ENCODE peak calls at places on chromosomes 13 and 19, in seven cellular contexts. U is testis, S is heart right ventricle, C is BE2C, D is GM12878, N is MCF 10A, G is left ventricle myocardium inferior. L is an unnamed sample.

GRCh38 chr13:46489586-46490023 is 63.4 kb upstream of the LRCH1 start:
- DNase-seq in U (no peak), S (no peak), C (no peak), D (no peak), N (peak; percentile 96), G (no peak), L (no peak)

GRCh38 chr19:1252221-1252817 is 3.9 kb downstream of the MIDN start:
- DNase-seq in U (peak; percentile 83), S (peak; percentile 91), C (peak; percentile 64), D (no peak), N (peak; percentile 99), G (peak; percentile 90), L (no peak)

GRCh38 chr19:7109678-7110289 is 40.3 kb downstream of the ZNF557 start:
- DNase-seq in U (peak; percentile 29), S (no peak), C (no peak), D (no peak), N (no peak), G (no peak), L (no peak)

GRCh38 chr19:55086730-55087541 is 11.3 kb downstream of the EPS8L1 start:
- DNase-seq in U (peak; percentile 93), S (peak; percentile 97), C (peak; percentile 97), D (no peak), N (no peak), G (peak; percentile 96), L (peak; percentile 80)

GRCh38 chr13:110158201-110158600 is 148.8 kb downstream of the COL4A1 start:
- DNase-seq in U (no peak), S (no peak), C (no peak), D (no peak), N (no peak), G (no peak), L (no peak)

GRCh38 chr13:82480415-82480814 is 1401.9 kb downstream of the SLITRK1 start:
- DNase-seq in U (no peak), S (no peak), C (no peak), D (no peak), N (no peak), G (no peak), L (no peak)

GRCh38 chr13:43797869-43798268 is 11.1 kb upstream of the ENOX1 start:
- DNase-seq in U (no peak), S (no peak), C (no peak), D (no peak), N (no peak), G (no peak), L (no peak)

GRCh38 chr19:4678881-4679379 is 8.8 kb upstream of the MYDGF start:
- DNase-seq in U (peak; percentile 69), S (no peak), C (peak; percentile 68), D (no peak), N (no peak), G (no peak), L (no peak)

GRCh38 chr13:75603038-75603437 is 33.1 kb upstream of the LMO7 start:
- DNase-seq in U (no peak), S (no peak), C (no peak), D (no peak), N (no peak), G (no peak), L (no peak)

GRCh38 chr19:5925830-5926459 is 11.9 kb downstream of the CAPS start:
- DNase-seq in U (no peak), S (no peak), C (no peak), D (no peak), N (no peak), G (no peak), L (no peak)

GRCh38 chr19:11448410-11448809 is 13.0 kb downstream of the PRKCSH start:
- DNase-seq in U (no peak), S (no peak), C (no peak), D (no peak), N (no peak), G (no peak), L (no peak)

GRCh38 chr19:340620-341385 is 3.8 kb downstream of the MIER2 start:
- DNase-seq in U (no peak), S (no peak), C (no peak), D (no peak), N (no peak), G (no peak), L (no peak)

GRCh38 chr13:43544011-43544410 is 242.8 kb downstream of the ENOX1 start:
- DNase-seq in U (no peak), S (no peak), C (no peak), D (no peak), N (peak; percentile 35), G (no peak), L (no peak)

GRCh38 chr13:48862572-48862971 is 113.1 kb upstream of the FNDC3A start:
- DNase-seq in U (no peak), S (no peak), C (no peak), D (no peak), N (peak; percentile 12), G (no peak), L (no peak)

GRCh38 chr13:113601166-113602070 is 16.9 kb downstream of the TFDP1 start:
- DNase-seq in U (no peak), S (no peak), C (no peak), D (no peak), N (no peak), G (no peak), L (no peak)

GRCh38 chr19:17215125-17215971 is at the start of gene USE1:
- DNase-seq in U (peak; percentile 94), S (peak; percentile 92), C (peak; percentile 90), D (peak; percentile 63), N (peak; percentile 95), G (peak; percentile 91), L (peak; percentile 93)

GRCh38 chr19:40283414-40284250 is 1.5 kb downstream of the AKT2 start:
- DNase-seq in U (no peak), S (no peak), C (no peak), D (no peak), N (no peak), G (no peak), L (no peak)

GRCh38 chr19:5480427-5480836 is 25.2 kb downstream of the ZNRF4 start:
- DNase-seq in U (no peak), S (no peak), C (peak; percentile 43), D (no peak), N (peak; percentile 49), G (no peak), L (peak; percentile 70)

GRCh38 chr13:66578305-66578704 is 651.8 kb downstream of the PCDH9 start:
- DNase-seq in U (no peak), S (no peak), C (no peak), D (no peak), N (no peak), G (no peak), L (no peak)

GRCh38 chr13:44311011-44311481 is 62.6 kb upstream of the SERP2 start:
- DNase-seq in U (no peak), S (no peak), C (no peak), D (no peak), N (peak; percentile 97), G (no peak), L (no peak)

GRCh38 chr13:101575591-101575990 is 123.1 kb downstream of the ITGBL1 start:
- DNase-seq in U (no peak), S (no peak), C (no peak), D (no peak), N (peak; percentile 22), G (no peak), L (no peak)

GRCh38 chr13:110322126-110322827 is 15.2 kb downstream of the COL4A2 start:
- DNase-seq in U (no peak), S (no peak), C (no peak), D (no peak), N (no peak), G (no peak), L (no peak)

GRCh38 chr19:11180346-11180745 is 17.0 kb downstream of the KANK2 start:
- DNase-seq in U (no peak), S (no peak), C (no peak), D (no peak), N (no peak), G (no peak), L (no peak)

GRCh38 chr13:61508936-61509335 is 93.3 kb upstream of the PCDH20 start:
- DNase-seq in U (no peak), S (no peak), C (no peak), D (no peak), N (no peak), G (no peak), L (no peak)
- TF ChIP-seq CTCF in U (no peak), S (no peak), C (no peak), D (no peak), N (no peak), G (no peak), L (no peak)

GRCh38 chr19:18476507-18477041 is 38.6 kb upstream of the ISYNA1 start:
- DNase-seq in U (no peak), S (no peak), C (no peak), D (no peak), N (no peak), G (no peak), L (no peak)

GRCh38 chr19:18475762-18476331 is 37.9 kb upstream of the ISYNA1 start:
- DNase-seq in U (no peak), S (no peak), C (no peak), D (no peak), N (no peak), G (no peak), L (no peak)

GRCh38 chr19:18478545-18479311 is 40.8 kb upstream of the ISYNA1 start:
- DNase-seq in U (peak; percentile 56), S (peak; percentile 80), C (peak; percentile 51), D (peak; percentile 51), N (peak; percentile 94), G (peak; percentile 82), L (peak; percentile 91)

GRCh38 chr19:18477974-18478373 is 40.0 kb upstream of the ISYNA1 start:
- DNase-seq in U (no peak), S (no peak), C (no peak), D (no peak), N (no peak), G (no peak), L (no peak)

DNA sequence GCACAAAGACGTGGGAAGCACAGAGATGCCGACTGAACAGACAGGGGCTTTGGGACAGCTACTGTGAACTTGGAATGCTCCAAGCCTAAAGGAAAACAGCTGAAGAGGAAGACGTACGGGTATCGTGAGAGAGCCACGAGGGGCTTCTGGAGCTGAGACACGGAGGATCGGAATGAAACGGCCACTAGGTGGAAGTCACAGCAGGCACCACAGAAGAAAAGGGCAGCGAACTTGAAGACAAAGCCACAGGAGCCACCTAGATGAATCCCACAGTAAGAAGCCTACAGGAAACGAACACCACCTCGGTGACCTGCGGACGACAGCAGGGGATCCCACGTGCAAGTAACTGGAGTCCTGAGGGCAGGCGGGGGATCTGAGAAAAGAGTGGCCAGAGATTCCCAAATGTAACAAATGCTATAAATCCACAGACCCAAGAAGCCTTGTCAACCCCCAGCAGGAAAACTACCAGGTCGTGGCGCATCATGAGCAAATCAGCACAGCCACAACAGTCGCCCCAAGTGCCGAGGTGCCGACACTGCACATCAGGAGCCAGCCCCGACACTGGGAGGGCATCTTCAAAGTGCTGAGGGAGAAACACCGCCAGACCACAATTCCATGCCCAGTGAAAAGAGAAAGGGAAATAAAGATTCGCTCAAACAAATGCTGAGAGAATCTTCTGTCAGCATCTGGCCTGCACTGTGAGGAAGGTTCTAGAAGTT is 39.3 kb upstream of the ISYNA1 start:
- DNase-seq in U (no peak), S (no peak), C (no peak), D (no peak), N (no peak), G (no peak), L (no peak)
- TF ChIP-seq CTCF in U (no peak), S (no peak), C (peak; percentile 46), D (no peak), N (no peak), G (peak; percentile 13), L (no peak)

GRCh38 chr13:83498045-83498444 is 384.2 kb downstream of the SLITRK1 start:
- DNase-seq in U (no peak), S (no peak), C (no peak), D (no peak), N (no peak), G (no peak), L (no peak)
- TF ChIP-seq CTCF in U (no peak), S (no peak), C (no peak), D (no peak), N (no peak), G (no peak), L (no peak)

GRCh38 chr19:28242317-28242927 is 970.5 kb downstream of the UQCRFS1 start:
- DNase-seq in U (peak; percentile 53), S (peak; percentile 7), C (no peak), D (no peak), N (peak; percentile 0), G (no peak), L (peak; percentile 30)
- TF ChIP-seq CTCF in U (peak; percentile 53), S (peak; percentile 63), C (peak; percentile 45), D (peak; percentile 23), N (no peak), G (peak; percentile 62), L (no peak)